ENCODE peak calls at places on chromosomes 13 and 19, in four cellular contexts. C is HL-60, H is HFF-Myc, Q is fibroblast of mammary gland. G is an unnamed sample.

GRCh38 chr13:66950666-66951065 is 279.5 kb downstream of the PCDH9 start:
- DNase-seq in C (no peak), H (no peak), Q (no peak), G (no peak)

GRCh38 chr19:8811315-8812172 is 20.6 kb downstream of the ZNF558 start:
- DNase-seq in C (no peak), H (no peak), Q (peak), G (no peak)

GRCh38 chr19:45340232-45340898 is at the start of gene KLC3:
- DNase-seq in C (no peak), H (no peak), Q (no peak), G (no peak)

GRCh38 chr19:7507884-7508283 is 8.0 kb upstream of the ZNF358 start:
- DNase-seq in C (peak), H (no peak), Q (peak), G (peak)

GRCh38 chr13:112078879-112079526 is 12.1 kb downstream of the SOX1 start:
- DNase-seq in C (no peak), H (no peak), Q (no peak), G (no peak)

GRCh38 chr13:69331245-69331644 is 776.4 kb upstream of the ATXN8OS start:
- DNase-seq in C (no peak), H (no peak), Q (no peak), G (no peak)

GRCh38 chr13:49540552-49540951 is 44.8 kb downstream of the PHF11 start:
- DNase-seq in C (peak), H (no peak), Q (peak), G (peak)

GRCh38 chr13:39554371-39554770 is 48.6 kb downstream of the LHFPL6 start:
- DNase-seq in C (no peak), H (no peak), Q (no peak), G (peak)

GRCh38 chr13:63636231-63636993 is 2220.8 kb upstream of the PCDH20 start:
- DNase-seq in C (no peak), H (no peak), Q (no peak), G (no peak)

GRCh38 chr19:13260883-13261653 is 110.9 kb downstream of the IER2 start:
- DNase-seq in C (peak), H (peak), Q (peak), G (peak)

GRCh38 chr13:99642006-99642405 is 140.7 kb downstream of the TM9SF2 start:
- DNase-seq in C (no peak), H (no peak), Q (no peak), G (no peak)

GRCh38 chr13:19618925-19619324 is 14.5 kb upstream of the MPHOSPH8 start:
- DNase-seq in C (peak), H (no peak), Q (peak), G (peak)

GRCh38 chr13:80463673-80464352 is 122.9 kb upstream of the SPRY2 start:
- DNase-seq in C (no peak), H (no peak), Q (peak), G (peak)

GRCh38 chr19:38849746-38850230 is at the start of gene HNRNPL:
- DNase-seq in C (no peak), H (no peak), Q (no peak), G (no peak)
- TF ChIP-seq CTCF in C (no peak), H (peak), Q (no peak), G (peak)

GRCh38 chr19:47158367-47158791 is 27.7 kb downstream of the SAE1 start:
- DNase-seq in C (no peak), H (no peak), Q (no peak), G (no peak)
- H3K4me3 ChIP-seq in C (no peak), H (no peak), Q (no peak), G (no peak)

DNA sequence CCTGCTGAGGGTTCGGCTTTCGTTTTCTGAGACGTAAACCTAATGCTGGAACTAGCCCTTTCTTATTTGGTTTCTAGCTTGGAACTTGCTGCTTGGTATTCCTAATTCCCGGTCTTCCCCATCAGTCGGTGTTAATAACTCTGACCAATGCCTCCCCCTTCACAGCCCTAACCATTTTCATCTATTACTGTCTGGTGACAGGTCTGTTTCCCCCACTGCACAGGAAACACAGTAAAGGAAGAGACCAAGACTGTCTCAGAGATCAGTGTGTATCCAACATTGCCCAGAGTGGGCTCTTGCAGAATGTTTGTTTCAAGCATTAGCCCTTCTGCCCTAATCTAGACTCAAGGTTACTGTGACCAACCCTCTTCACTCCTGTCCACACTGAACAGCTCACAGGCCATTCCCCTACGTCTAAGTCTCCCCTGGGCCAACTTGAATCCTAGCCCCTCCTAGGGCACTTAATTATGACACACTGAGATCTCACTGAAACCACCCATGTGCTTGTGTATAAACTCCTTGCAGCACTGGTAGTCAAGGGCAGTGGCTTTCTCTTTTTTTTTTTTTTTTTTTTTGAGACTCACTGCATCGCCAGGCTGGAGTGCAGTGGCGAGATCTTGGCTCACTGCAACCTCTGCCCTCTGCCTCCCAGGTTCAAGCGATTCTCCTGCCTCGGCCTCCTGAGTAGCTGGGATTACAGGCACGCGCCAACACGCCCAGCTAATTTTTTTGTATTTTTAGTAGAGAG is 1.7 kb upstream of the AKT2 start:
- DNase-seq in C (no peak), H (no peak), Q (peak), G (no peak)
- TF ChIP-seq CTCF in C (no peak), H (no peak), Q (no peak), G (no peak)

GRCh38 chr19:43950834-43951626 is at the start of gene ZNF221:
- DNase-seq in C (peak), H (peak), Q (peak), G (peak)
- H3K4me3 ChIP-seq in C (peak), H (peak), Q (peak), G (peak)

GRCh38 chr19:15631817-15632216 is 8.9 kb upstream of the CYP4F3 start:
- DNase-seq in C (peak), H (no peak), Q (peak), G (no peak)

GRCh38 chr19:15633122-15633521 is 7.6 kb upstream of the CYP4F3 start:
- DNase-seq in C (peak), H (no peak), Q (no peak), G (no peak)

GRCh38 chr19:15634105-15634504 is 6.6 kb upstream of the CYP4F3 start:
- DNase-seq in C (no peak), H (no peak), Q (no peak), G (no peak)

GRCh38 chr19:15628236-15629002 is 12.3 kb upstream of the CYP4F3 start:
- DNase-seq in C (no peak), H (no peak), Q (no peak), G (no peak)

GRCh38 chr19:15629003-15629880 is 11.5 kb upstream of the CYP4F3 start:
- DNase-seq in C (peak), H (no peak), Q (peak), G (peak)
- TF ChIP-seq CTCF in C (peak), H (peak), Q (peak), G (peak)

DNA sequence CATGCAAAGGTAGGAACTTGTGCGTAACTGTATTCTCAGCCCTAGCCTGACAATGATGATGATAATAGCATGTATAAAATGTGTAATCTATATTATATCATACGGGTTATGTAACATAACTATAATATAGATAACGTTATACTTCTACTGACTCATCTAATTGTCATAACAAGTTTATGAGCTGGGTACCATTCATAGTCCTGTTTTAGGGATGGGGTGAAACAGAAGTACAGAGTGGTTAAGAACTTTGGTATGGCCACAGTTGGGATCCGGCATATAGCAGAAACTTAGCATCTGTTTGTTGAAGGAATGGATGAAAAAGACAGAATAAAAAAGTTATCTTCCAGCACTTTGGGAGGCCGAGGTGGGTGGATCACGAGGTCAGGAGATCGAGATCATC is 5.2 kb downstream of the CTU1 start:
- DNase-seq in C (no peak), H (no peak), Q (no peak), G (no peak)
- H3K4me3 ChIP-seq in C (no peak), H (no peak), Q (no peak), G (no peak)

GRCh38 chr13:51844862-51845573 is at the start of gene TMEM272:
- DNase-seq in C (peak), H (no peak), Q (peak), G (peak)
- TF ChIP-seq CTCF in C (peak), H (peak), Q (peak), G (peak)

GRCh38 chr13:72463561-72463960 is 263.9 kb downstream of the MZT1 start:
- DNase-seq in C (no peak), H (no peak), Q (peak), G (peak)
- H3K4me3 ChIP-seq in C (no peak), H (no peak), Q (no peak), G (no peak)